ENCODE peak calls at places on chromosomes 12 and 14, in seven cellular contexts. W is epithelial cell of esophagus, Y is choroid plexus epithelial cell, H is fibroblast of mammary gland, T is GM12865, I is fibroblast of the aortic adventitia, Z is fibroblast of pulmonary artery. O is an unnamed sample.

GRCh38 chr14:101219896-101220703 is 316.6 kb upstream of the RTL1 start:
- DNase-seq in T (no peak), I (no peak), W (no peak), H (no peak), Z (no peak), Y (no peak), O (peak; percentile 87)

GRCh38 chr12:110498984-110499706 is 2.8 kb downstream of the VPS29 start:
- DNase-seq in H (peak; percentile 57), I (peak; percentile 30), T (no peak), W (peak; percentile 82), Y (peak; percentile 37), Z (peak; percentile 47), O (peak; percentile 45)

GRCh38 chr14:90785474-90785873 is 30.8 kb downstream of the TTC7B start:
- DNase-seq in I (no peak), H (no peak), T (no peak), Y (peak; percentile 36), Z (peak; percentile 51), W (no peak), O (no peak)

GRCh38 chr14:51432302-51432948 is 192.4 kb downstream of the TMX1 start:
- DNase-seq in Z (no peak), I (no peak), Y (peak; percentile 15), W (no peak), H (no peak), T (no peak), O (no peak)

GRCh38 chr14:68638056-68638816 is 154.6 kb downstream of the ZFP36L1 start:
- DNase-seq in W (no peak), H (no peak), I (no peak), T (no peak), Y (no peak), Z (no peak), O (no peak)

GRCh38 chr12:124695861-124696260 is 128.4 kb upstream of the NCOR2 start:
- DNase-seq in Z (peak; percentile 33), T (no peak), Y (no peak), W (peak; percentile 47), H (no peak), I (no peak), O (no peak)

GRCh38 chr12:104547239-104547638 is 90.5 kb downstream of the CHST11 start:
- DNase-seq in T (no peak), I (no peak), Z (no peak), Y (no peak), W (peak; percentile 10), H (no peak), O (no peak)

GRCh38 chr12:115998119-115998633 is 279.3 kb downstream of the MED13L start:
- DNase-seq in W (peak; percentile 58), H (peak; percentile 79), I (peak; percentile 81), Z (peak; percentile 72), T (peak; percentile 53), Y (peak; percentile 78), O (peak; percentile 74)

GRCh38 chr14:21026251-21026987 is 1.6 kb upstream of the NDRG2 start:
- DNase-seq in Z (no peak), W (no peak), H (no peak), Y (no peak), I (no peak), T (no peak), O (no peak)

GRCh38 chr14:48274826-48275225 is 599.4 kb upstream of the MDGA2 start:
- DNase-seq in T (no peak), Z (no peak), W (no peak), H (no peak), I (no peak), Y (no peak), O (no peak)

GRCh38 chr14:101721951-101722661 is 39.4 kb upstream of the PPP2R5C start:
- DNase-seq in T (peak; percentile 52), Z (peak; percentile 11), I (no peak), Y (peak; percentile 39), W (peak; percentile 51), H (peak; percentile 54), O (peak; percentile 58)

DNA sequence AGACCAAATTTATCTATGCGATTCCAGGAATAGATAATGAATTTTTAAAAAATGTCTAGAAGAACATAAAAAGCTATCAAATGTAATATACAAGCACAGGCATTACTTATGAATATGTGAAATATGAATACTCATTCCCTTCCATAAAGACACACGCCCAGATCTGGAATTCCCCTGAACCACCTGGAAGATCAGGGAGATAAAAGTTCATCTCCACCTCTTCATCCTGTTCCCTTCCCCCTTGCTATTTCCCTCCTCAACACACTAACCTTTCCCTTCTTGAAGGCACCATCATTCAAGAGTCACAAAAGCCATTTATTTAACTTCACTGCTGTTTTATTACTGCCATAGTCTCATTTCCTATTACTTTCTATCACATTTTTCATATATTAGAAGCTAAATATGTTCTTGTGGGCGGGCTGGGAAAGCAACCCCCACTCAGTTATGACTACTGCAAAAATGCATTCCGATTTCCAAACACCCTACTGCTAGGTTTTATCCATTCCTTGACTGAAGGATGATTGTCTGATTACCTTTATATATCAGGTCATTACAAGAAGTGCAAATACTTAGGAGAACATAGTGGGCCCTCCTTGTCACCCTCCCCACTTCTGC is 16.1 kb downstream of the FGD6 start:
- DNase-seq in T (peak; percentile 30), H (peak; percentile 39), W (peak; percentile 92), Z (peak; percentile 73), I (no peak), Y (peak; percentile 86), O (peak; percentile 54)
- H3K4me3 ChIP-seq in T (peak overlapping the region; percentile 41), H (no peak overlapping the region), W (peak overlapping the region; percentile 23), Z (no peak overlapping the region), I (no peak overlapping the region), Y (peak overlapping the region; percentile 18), O (no peak overlapping the region)

GRCh38 chr12:21073822-21074460 is 57.1 kb upstream of the SLCO1B1 start:
- DNase-seq in T (no peak), Y (peak; percentile 95), W (peak; percentile 46), H (no peak), Z (peak; percentile 3), I (peak; percentile 1), O (no peak)
- TF ChIP-seq CTCF in T (no peak), Y (peak; percentile 64), W (no peak), H (no peak), Z (no peak), I (no peak), O (no peak)

GRCh38 chr12:68376901-68377300 is 44.7 kb upstream of the MDM1 start:
- DNase-seq in T (no peak), I (no peak), W (no peak), Z (no peak), Y (no peak), H (no peak), O (no peak)

GRCh38 chr12:68375701-68376469 is 43.7 kb upstream of the MDM1 start:
- DNase-seq in Y (peak; percentile 50), W (no peak), Z (no peak), I (peak; percentile 51), H (peak; percentile 75), T (no peak), O (no peak)

GRCh38 chr12:68370667-68371066 is 38.5 kb upstream of the MDM1 start:
- DNase-seq in I (no peak), T (no peak), Z (no peak), W (no peak), H (no peak), Y (no peak), O (no peak)

GRCh38 chr12:68374315-68374982 is 42.3 kb upstream of the MDM1 start:
- DNase-seq in Z (no peak), H (no peak), W (peak; percentile 73), Y (no peak), T (peak; percentile 96), I (no peak), O (no peak)

DNA sequence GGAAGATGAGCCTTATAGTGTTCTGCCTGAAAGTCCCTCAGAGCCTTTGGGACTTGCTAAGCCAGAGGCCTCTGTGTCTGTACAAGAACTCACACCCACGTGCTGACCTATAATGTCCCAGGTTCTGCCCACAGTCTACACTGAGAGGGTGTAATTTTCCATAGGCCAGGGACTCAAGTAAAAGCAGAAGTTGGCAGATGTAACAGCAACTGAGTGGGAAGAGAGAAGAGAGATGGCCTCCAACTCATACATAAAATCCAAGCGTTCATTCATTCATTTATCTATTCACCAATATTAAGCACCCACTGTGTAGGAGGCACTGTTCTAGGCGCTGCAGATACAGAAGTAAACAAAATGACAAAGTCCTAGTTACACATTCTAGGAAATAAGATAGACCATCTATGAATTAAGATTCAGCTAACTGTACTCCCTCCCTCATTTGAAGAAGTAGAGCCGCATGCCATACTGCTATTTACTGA is 41.7 kb upstream of the MDM1 start:
- DNase-seq in T (peak; percentile 60), W (no peak), H (no peak), I (no peak), Y (no peak), Z (no peak), O (no peak)
- H3K4me3 ChIP-seq in T (peak overlapping the region; percentile 35), W (no peak overlapping the region), H (no peak overlapping the region), I (no peak overlapping the region), Y (no peak overlapping the region), Z (no peak overlapping the region), O (no peak overlapping the region)

GRCh38 chr12:90695415-90695814 is 259.6 kb downstream of the CCER1 start:
- DNase-seq in Y (peak; percentile 23), H (peak; percentile 12), W (peak; percentile 15), I (peak; percentile 47), Z (peak; percentile 30), T (no peak), O (peak; percentile 5)
- TF ChIP-seq CTCF in Y (peak; percentile 46), H (peak; percentile 30), W (peak; percentile 39), I (peak; percentile 56), Z (peak; percentile 50), T (no peak), O (peak; percentile 46)

DNA sequence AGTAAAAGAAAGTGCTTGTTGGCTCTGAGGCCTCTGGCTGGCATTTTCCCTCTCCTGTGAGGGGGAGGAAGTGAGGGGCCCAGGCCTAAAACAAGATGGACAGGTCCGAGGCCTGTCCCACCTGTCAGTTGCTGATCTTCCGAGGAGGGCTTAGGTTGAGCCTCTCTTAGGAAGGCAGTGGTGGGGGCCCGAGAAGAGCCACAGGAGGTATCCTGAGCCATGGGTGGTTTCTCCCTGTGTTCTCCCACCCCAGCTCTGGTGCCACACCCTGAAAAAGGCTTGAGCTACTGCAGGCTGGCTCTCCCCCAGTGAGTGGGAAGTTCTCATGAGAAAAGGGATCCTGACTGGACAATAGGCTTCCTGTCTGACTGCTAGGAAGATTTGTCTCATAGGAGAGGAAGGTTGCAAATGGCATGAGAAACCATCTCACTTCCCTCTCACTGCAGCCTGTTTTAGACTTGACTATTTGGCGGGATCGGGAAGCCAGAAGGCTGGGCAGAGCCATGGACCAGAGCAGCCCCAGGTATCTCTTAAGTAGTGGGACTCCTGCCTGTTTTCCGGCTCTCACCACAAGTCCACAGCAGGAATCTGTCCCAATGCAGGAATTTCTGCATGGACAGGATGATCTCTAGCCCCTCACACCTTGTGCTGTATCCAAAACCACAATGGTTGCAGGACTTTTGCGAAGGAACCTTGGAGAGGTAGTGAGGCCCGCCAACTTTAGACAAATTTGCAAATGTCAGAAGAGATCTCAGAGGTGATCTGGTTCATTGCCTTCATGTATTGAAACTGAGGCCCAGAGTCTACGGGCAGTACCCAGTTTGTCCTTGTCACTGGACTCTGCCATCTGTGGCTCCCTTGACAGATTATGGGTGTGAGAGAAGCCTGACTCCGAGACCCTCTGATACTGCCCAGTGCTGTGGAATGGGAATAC is 71.9 kb upstream of the SRSF5 start:
- DNase-seq in W (peak; percentile 38), I (peak; percentile 46), Y (no peak), Z (peak; percentile 77), T (peak; percentile 37), H (no peak), O (no peak)
- H3K4me3 ChIP-seq in W (no peak overlapping the region), I (no peak overlapping the region), Y (no peak overlapping the region), Z (no peak overlapping the region), T (no peak overlapping the region), H (no peak overlapping the region), O (no peak overlapping the region)

GRCh38 chr12:86838709-86839108 is 582.5 kb upstream of the MGAT4C start:
- DNase-seq in I (peak; percentile 38), H (no peak), Y (peak; percentile 36), W (no peak), Z (peak; percentile 17), T (no peak), O (no peak)
- TF ChIP-seq CTCF in I (peak; percentile 21), H (no peak), Y (no peak), W (no peak), Z (peak; percentile 8), T (no peak), O (no peak)